ENCODE peak calls at places on chromosomes 4 and X, in seven cellular contexts. B, T, O, U, R, C and Y are unnamed samples.

GRCh38 chr4:158121203-158121586 is 51.6 kb downstream of the GASK1B start:
- DNase-seq in O (no peak), T (no peak), B (peak; percentile 73), C (peak; percentile 99), U (no peak), R (no peak), Y (no peak)

GRCh38 chrX:150899191-150899757 is 806 bp upstream of the CD99L2 start:
- DNase-seq in B (peak; percentile 36), T (peak; percentile 47), O (peak; percentile 65), R (peak; percentile 44), C (peak; percentile 13), U (peak; percentile 32), Y (peak; percentile 20)

GRCh38 chrX:107654778-107655761 is 26.8 kb downstream of the PRPS1 start:
- DNase-seq in U (peak; percentile 11), R (peak; percentile 53), T (peak; percentile 36), C (peak; percentile 96), O (peak; percentile 77), B (peak; percentile 88), Y (peak; percentile 19)

GRCh38 chr4:128768373-128768996 is 41.0 kb upstream of the JADE1 start:
- DNase-seq in O (no peak), T (no peak), B (peak; percentile 50), C (no peak), R (no peak), U (no peak), Y (no peak)

GRCh38 chr4:48341776-48342558 is 638 bp downstream of the SLAIN2 start:
- DNase-seq in C (no peak), B (peak; percentile 82), R (peak; percentile 44), U (peak; percentile 75), T (peak; percentile 26), O (peak; percentile 78), Y (peak; percentile 31)

GRCh38 chrX:131907488-131908314 is 115.4 kb upstream of the STK26 start:
- DNase-seq in C (no peak), B (no peak), T (no peak), R (no peak), O (no peak), U (no peak), Y (no peak)

GRCh38 chr4:128468485-128468989 is 180.9 kb upstream of the PGRMC2 start:
- DNase-seq in O (peak; percentile 83), B (peak; percentile 76), U (no peak), T (no peak), C (peak; percentile 100), R (peak; percentile 70), Y (no peak)

GRCh38 chr4:1754336-1754735 is 33.0 kb downstream of the TACC3 start:
- DNase-seq in C (no peak), R (no peak), O (no peak), B (no peak), U (no peak), T (no peak), Y (no peak)

GRCh38 chrX:127708155-127708554 is 344.0 kb downstream of the ACTRT1 start:
- DNase-seq in B (no peak), C (no peak), T (no peak), O (no peak), R (no peak), U (no peak), Y (no peak)

GRCh38 chrX:69607616-69608015 is 8.3 kb upstream of the EDA start:
- DNase-seq in U (no peak), C (no peak), O (no peak), B (no peak), R (no peak), T (no peak), Y (no peak)

GRCh38 chrX:19746919-19747671 is 140.3 kb downstream of the SH3KBP1 start:
- DNase-seq in R (no peak), B (no peak), O (no peak), T (no peak), C (no peak), U (no peak), Y (no peak)

GRCh38 chrX:48958635-48959094 is 1.3 kb upstream of the OTUD5 start:
- DNase-seq in O (peak; percentile 76), C (peak; percentile 71), R (peak; percentile 40), B (peak; percentile 65), U (no peak), T (peak; percentile 22), Y (no peak)